ENCODE peak calls at places on chromosomes 16 and 17, in eight cellular contexts. One of them, this sample, is unnamed.

GRCh38 chr17:31274252-31274651 is 22.8 kb downstream of the OMG start:
- DNase-seq in tibial artery: no peak
- DNase-seq in lower lobe of right lung: no peak
- DNase-seq in stomach: no peak
- DNase-seq in prostate gland: peak; percentile 46
- DNase-seq in fibroblast of pulmonary artery: peak; percentile 93
- DNase-seq in RWPE1: peak; percentile 76
- DNase-seq in HFF-Myc: no peak
- DNase-seq in this sample: peak; percentile 88

GRCh38 chr17:72171703-72172670 is 51.2 kb downstream of the SOX9 start:
- DNase-seq in lower lobe of right lung: no peak
- DNase-seq in stomach: no peak
- DNase-seq in prostate gland: no peak
- DNase-seq in tibial artery: no peak
- DNase-seq in RWPE1: no peak
- DNase-seq in fibroblast of pulmonary artery: no peak
- DNase-seq in HFF-Myc: no peak
- DNase-seq in this sample: peak; percentile 42

GRCh38 chr17:74879308-74879707 is 6.5 kb upstream of the FDXR start:
- DNase-seq in RWPE1: no peak
- DNase-seq in prostate gland: no peak
- DNase-seq in stomach: no peak
- DNase-seq in HFF-Myc: no peak
- DNase-seq in tibial artery: no peak
- DNase-seq in fibroblast of pulmonary artery: no peak
- DNase-seq in lower lobe of right lung: no peak
- DNase-seq in this sample: no peak

GRCh38 chr16:27330542-27330941 is 16.8 kb downstream of the IL4R start:
- DNase-seq in stomach: no peak
- DNase-seq in lower lobe of right lung: peak; percentile 69
- DNase-seq in prostate gland: no peak
- DNase-seq in RWPE1: no peak
- DNase-seq in HFF-Myc: no peak
- DNase-seq in fibroblast of pulmonary artery: peak; percentile 96
- DNase-seq in tibial artery: peak; percentile 93
- DNase-seq in this sample: no peak

GRCh38 chr16:1989209-1989825 is 453 bp upstream of the SYNGR3 start:
- DNase-seq in prostate gland: no peak
- DNase-seq in RWPE1: no peak
- DNase-seq in fibroblast of pulmonary artery: no peak
- DNase-seq in tibial artery: no peak
- DNase-seq in stomach: no peak
- DNase-seq in lower lobe of right lung: no peak
- DNase-seq in HFF-Myc: no peak
- DNase-seq in this sample: no peak

GRCh38 chr16:54417384-54417783 is 130.8 kb upstream of the IRX3 start:
- DNase-seq in HFF-Myc: no peak
- DNase-seq in tibial artery: no peak
- DNase-seq in stomach: no peak
- DNase-seq in fibroblast of pulmonary artery: no peak
- DNase-seq in RWPE1: no peak
- DNase-seq in prostate gland: no peak
- DNase-seq in lower lobe of right lung: no peak
- DNase-seq in this sample: no peak

GRCh38 chr17:2532146-2532720 is 20.5 kb upstream of the METTL16 start:
- DNase-seq in RWPE1: no peak
- DNase-seq in lower lobe of right lung: no peak
- DNase-seq in stomach: no peak
- DNase-seq in prostate gland: no peak
- DNase-seq in tibial artery: no peak
- DNase-seq in fibroblast of pulmonary artery: no peak
- DNase-seq in HFF-Myc: no peak
- DNase-seq in this sample: no peak

GRCh38 chr16:90020260-90020837 is 1.1 kb upstream of the DBNDD1 start:
- DNase-seq in fibroblast of pulmonary artery: no peak
- DNase-seq in prostate gland: no peak
- DNase-seq in HFF-Myc: no peak
- DNase-seq in lower lobe of right lung: no peak
- DNase-seq in stomach: no peak
- DNase-seq in tibial artery: no peak
- DNase-seq in RWPE1: no peak
- DNase-seq in this sample: peak; percentile 11

GRCh38 chr17:31580331-31581021 is 189.0 kb downstream of the RAB11FIP4 start:
- DNase-seq in lower lobe of right lung: peak; percentile 78
- DNase-seq in prostate gland: no peak
- DNase-seq in tibial artery: peak; percentile 71
- DNase-seq in HFF-Myc: no peak
- DNase-seq in RWPE1: peak; percentile 89
- DNase-seq in stomach: peak; percentile 44
- DNase-seq in fibroblast of pulmonary artery: peak; percentile 80
- DNase-seq in this sample: peak; percentile 96

GRCh38 chr16:6827931-6828330 is 504.7 kb upstream of the RBFOX1 start:
- DNase-seq in stomach: no peak
- DNase-seq in lower lobe of right lung: no peak
- DNase-seq in prostate gland: no peak
- DNase-seq in tibial artery: no peak
- DNase-seq in fibroblast of pulmonary artery: no peak
- DNase-seq in HFF-Myc: no peak
- DNase-seq in RWPE1: no peak
- DNase-seq in this sample: no peak

GRCh38 chr17:5809580-5810188 is 225.4 kb upstream of the NLRP1 start:
- DNase-seq in RWPE1: no peak
- DNase-seq in prostate gland: no peak
- DNase-seq in stomach: no peak
- DNase-seq in fibroblast of pulmonary artery: no peak
- DNase-seq in tibial artery: no peak
- DNase-seq in lower lobe of right lung: no peak
- DNase-seq in HFF-Myc: no peak
- DNase-seq in this sample: no peak

GRCh38 chr17:28033972-28034714 is 8.3 kb upstream of the NLK start:
- DNase-seq in fibroblast of pulmonary artery: peak; percentile 97
- DNase-seq in RWPE1: peak; percentile 79
- DNase-seq in HFF-Myc: peak; percentile 84
- DNase-seq in prostate gland: no peak
- DNase-seq in lower lobe of right lung: no peak
- DNase-seq in tibial artery: no peak
- DNase-seq in stomach: no peak
- DNase-seq in this sample: peak; percentile 85

GRCh38 chr16:12679660-12680272 is 123.9 kb downstream of the CPPED1 start:
- DNase-seq in HFF-Myc: no peak
- DNase-seq in prostate gland: no peak
- DNase-seq in RWPE1: no peak
- DNase-seq in lower lobe of right lung: no peak
- DNase-seq in fibroblast of pulmonary artery: no peak
- DNase-seq in stomach: no peak
- DNase-seq in tibial artery: no peak
- DNase-seq in this sample: no peak

GRCh38 chr17:81295678-81296381 is 723 bp upstream of the SLC38A10 start:
- DNase-seq in prostate gland: peak; percentile 81
- DNase-seq in RWPE1: peak; percentile 85
- DNase-seq in tibial artery: no peak
- DNase-seq in lower lobe of right lung: peak; percentile 81
- DNase-seq in fibroblast of pulmonary artery: peak; percentile 46
- DNase-seq in HFF-Myc: no peak
- DNase-seq in stomach: peak; percentile 84
- DNase-seq in this sample: peak; percentile 80

GRCh38 chr16:14344945-14345344 is 273.8 kb downstream of the MRTFB start:
- DNase-seq in tibial artery: no peak
- DNase-seq in HFF-Myc: no peak
- DNase-seq in RWPE1: no peak
- DNase-seq in fibroblast of pulmonary artery: no peak
- DNase-seq in stomach: no peak
- DNase-seq in lower lobe of right lung: no peak
- DNase-seq in prostate gland: no peak
- DNase-seq in this sample: no peak

GRCh38 chr17:69047368-69048263 is 13.1 kb downstream of the ABCA9 start:
- DNase-seq in HFF-Myc: no peak
- DNase-seq in RWPE1: peak; percentile 20
- DNase-seq in fibroblast of pulmonary artery: peak; percentile 99
- DNase-seq in tibial artery: peak; percentile 62
- DNase-seq in prostate gland: no peak
- DNase-seq in stomach: peak; percentile 76
- DNase-seq in lower lobe of right lung: no peak
- DNase-seq in this sample: peak; percentile 43

GRCh38 chr17:74962622-74963394 is 9.8 kb downstream of the HID1 start:
- DNase-seq in tibial artery: no peak
- DNase-seq in HFF-Myc: no peak
- DNase-seq in RWPE1: no peak
- DNase-seq in stomach: no peak
- DNase-seq in fibroblast of pulmonary artery: no peak
- DNase-seq in lower lobe of right lung: no peak
- DNase-seq in prostate gland: no peak
- DNase-seq in this sample: no peak

GRCh38 chr17:82333279-82334171 is at the start of gene SECTM1:
- DNase-seq in RWPE1: peak; percentile 50
- DNase-seq in HFF-Myc: no peak
- DNase-seq in tibial artery: peak; percentile 53
- DNase-seq in fibroblast of pulmonary artery: peak; percentile 35
- DNase-seq in stomach: peak; percentile 60
- DNase-seq in prostate gland: no peak
- DNase-seq in lower lobe of right lung: peak; percentile 81
- DNase-seq in this sample: peak; percentile 66

GRCh38 chr17:9571201-9571600 is 4.4 kb downstream of the STX8 start:
- DNase-seq in prostate gland: no peak
- DNase-seq in stomach: no peak
- DNase-seq in RWPE1: no peak
- DNase-seq in tibial artery: no peak
- DNase-seq in lower lobe of right lung: no peak
- DNase-seq in HFF-Myc: no peak
- DNase-seq in fibroblast of pulmonary artery: no peak
- DNase-seq in this sample: no peak

GRCh38 chr17:9576521-9577401 is at the start of gene CFAP52:
- DNase-seq in prostate gland: peak; percentile 62
- DNase-seq in stomach: peak; percentile 71
- DNase-seq in fibroblast of pulmonary artery: peak; percentile 82
- DNase-seq in RWPE1: peak; percentile 75
- DNase-seq in lower lobe of right lung: peak; percentile 80
- DNase-seq in tibial artery: peak; percentile 71
- DNase-seq in HFF-Myc: peak; percentile 48
- DNase-seq in this sample: peak; percentile 71

GRCh38 chr17:9577402-9577709 is 914 bp downstream of the CFAP52 start:
- DNase-seq in stomach: no peak
- DNase-seq in HFF-Myc: no peak
- DNase-seq in RWPE1: no peak
- DNase-seq in prostate gland: no peak
- DNase-seq in tibial artery: no peak
- DNase-seq in fibroblast of pulmonary artery: peak; percentile 7
- DNase-seq in lower lobe of right lung: no peak
- DNase-seq in this sample: no peak

GRCh38 chr17:9575381-9576072 is at the start of gene STX8:
- DNase-seq in fibroblast of pulmonary artery: peak; percentile 91
- DNase-seq in stomach: peak; percentile 92
- DNase-seq in tibial artery: peak; percentile 91
- DNase-seq in prostate gland: peak; percentile 87
- DNase-seq in RWPE1: peak; percentile 78
- DNase-seq in lower lobe of right lung: peak; percentile 97
- DNase-seq in HFF-Myc: peak; percentile 59
- DNase-seq in this sample: peak; percentile 82
- TF ChIP-seq CTCF in fibroblast of pulmonary artery: no peak
- TF ChIP-seq CTCF in stomach: no peak
- TF ChIP-seq CTCF in tibial artery: no peak
- TF ChIP-seq CTCF in prostate gland: peak; percentile 8
- TF ChIP-seq CTCF in RWPE1: no peak
- TF ChIP-seq CTCF in lower lobe of right lung: peak; percentile 16
- TF ChIP-seq CTCF in HFF-Myc: no peak
- TF ChIP-seq CTCF in this sample: no peak

DNA sequence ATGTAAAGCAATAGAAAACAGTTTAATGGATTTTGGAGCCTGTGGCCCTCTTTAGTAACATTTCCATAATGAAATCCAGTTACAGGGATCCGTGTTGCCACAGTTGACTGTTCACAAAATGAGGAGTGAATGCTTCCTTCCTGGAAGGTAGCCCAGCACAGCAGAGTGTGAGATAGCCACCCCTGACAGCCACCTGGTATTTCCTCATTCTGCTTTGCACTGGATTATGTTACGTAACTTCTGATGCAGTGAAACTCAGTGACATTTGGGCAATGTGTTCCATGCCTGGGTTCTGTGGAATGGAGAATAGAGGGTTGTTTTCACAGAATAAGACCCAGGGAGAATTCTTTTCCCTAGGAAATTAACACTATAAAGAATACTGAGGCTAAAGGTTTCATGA is 517.2 kb downstream of the RBFOX1 start:
- DNase-seq in tibial artery: no peak
- DNase-seq in fibroblast of pulmonary artery: no peak
- DNase-seq in HFF-Myc: no peak
- DNase-seq in prostate gland: no peak
- DNase-seq in RWPE1: no peak
- DNase-seq in lower lobe of right lung: no peak
- DNase-seq in stomach: no peak
- DNase-seq in this sample: no peak
- TF ChIP-seq CTCF in tibial artery: no peak
- TF ChIP-seq CTCF in fibroblast of pulmonary artery: no peak
- TF ChIP-seq CTCF in HFF-Myc: no peak
- TF ChIP-seq CTCF in prostate gland: no peak
- TF ChIP-seq CTCF in RWPE1: no peak
- TF ChIP-seq CTCF in lower lobe of right lung: no peak
- TF ChIP-seq CTCF in stomach: no peak
- TF ChIP-seq CTCF in this sample: no peak

GRCh38 chr16:72198021-72198420 is 26.1 kb upstream of the PMFBP1 start:
- DNase-seq in stomach: no peak
- DNase-seq in tibial artery: peak; percentile 75
- DNase-seq in fibroblast of pulmonary artery: peak; percentile 93
- DNase-seq in HFF-Myc: peak; percentile 71
- DNase-seq in prostate gland: no peak
- DNase-seq in lower lobe of right lung: no peak
- DNase-seq in RWPE1: no peak
- DNase-seq in this sample: no peak

GRCh38 chr16:72197556-72197955 is 25.6 kb upstream of the PMFBP1 start:
- DNase-seq in tibial artery: no peak
- DNase-seq in stomach: no peak
- DNase-seq in lower lobe of right lung: no peak
- DNase-seq in RWPE1: no peak
- DNase-seq in fibroblast of pulmonary artery: no peak
- DNase-seq in HFF-Myc: no peak
- DNase-seq in prostate gland: no peak
- DNase-seq in this sample: no peak

GRCh38 chr16:72198641-72199250 is 26.8 kb upstream of the PMFBP1 start:
- DNase-seq in prostate gland: no peak
- DNase-seq in fibroblast of pulmonary artery: no peak
- DNase-seq in HFF-Myc: no peak
- DNase-seq in lower lobe of right lung: no peak
- DNase-seq in RWPE1: no peak
- DNase-seq in stomach: no peak
- DNase-seq in tibial artery: no peak
- DNase-seq in this sample: no peak

GRCh38 chr16:72191551-72191950 is 19.6 kb upstream of the PMFBP1 start:
- DNase-seq in RWPE1: no peak
- DNase-seq in prostate gland: no peak
- DNase-seq in HFF-Myc: no peak
- DNase-seq in stomach: no peak
- DNase-seq in lower lobe of right lung: no peak
- DNase-seq in fibroblast of pulmonary artery: peak; percentile 20
- DNase-seq in tibial artery: no peak
- DNase-seq in this sample: no peak

GRCh38 chr16:72195609-72196008 is 23.7 kb upstream of the PMFBP1 start:
- DNase-seq in RWPE1: no peak
- DNase-seq in lower lobe of right lung: no peak
- DNase-seq in prostate gland: no peak
- DNase-seq in HFF-Myc: no peak
- DNase-seq in fibroblast of pulmonary artery: no peak
- DNase-seq in tibial artery: no peak
- DNase-seq in stomach: no peak
- DNase-seq in this sample: no peak
- TF ChIP-seq CTCF in RWPE1: no peak
- TF ChIP-seq CTCF in lower lobe of right lung: no peak
- TF ChIP-seq CTCF in prostate gland: no peak
- TF ChIP-seq CTCF in HFF-Myc: peak; percentile 10
- TF ChIP-seq CTCF in fibroblast of pulmonary artery: peak; percentile 7
- TF ChIP-seq CTCF in tibial artery: no peak
- TF ChIP-seq CTCF in stomach: no peak
- TF ChIP-seq CTCF in this sample: no peak

GRCh38 chr16:29996773-29997250 is 771 bp downstream of the INO80E start:
- DNase-seq in HFF-Myc: no peak
- DNase-seq in stomach: no peak
- DNase-seq in fibroblast of pulmonary artery: no peak
- DNase-seq in RWPE1: no peak
- DNase-seq in prostate gland: no peak
- DNase-seq in tibial artery: no peak
- DNase-seq in lower lobe of right lung: peak; percentile 25
- DNase-seq in this sample: no peak
- TF ChIP-seq CTCF in HFF-Myc: no peak
- TF ChIP-seq CTCF in stomach: no peak
- TF ChIP-seq CTCF in fibroblast of pulmonary artery: no peak
- TF ChIP-seq CTCF in RWPE1: no peak
- TF ChIP-seq CTCF in prostate gland: no peak
- TF ChIP-seq CTCF in tibial artery: no peak
- TF ChIP-seq CTCF in lower lobe of right lung: no peak
- TF ChIP-seq CTCF in this sample: no peak

This sample was measured in MCF 10A.